ENCODE peak calls at places on chromosomes 12 and 14, in ten cellular contexts. One of them, this sample, is unnamed.

GRCh38 chr12:104213952-104214351 is 1.6 kb upstream of the TXNRD1 start:
- DNase-seq in D341Med: no peak
- DNase-seq in skeletal muscle cell: peak
- DNase-seq in Kasumi-1: no peak
- DNase-seq in heart left ventricle: no peak
- DNase-seq in stimulated activated naive B cell treated with anti-CD40 and anti-IgM and Interleukin-4, amounts not matched to agents 10 μg/mL and 1 μg/mL and 100 μg/mL, for 72 hours: no peak
- DNase-seq in Calu3: no peak
- DNase-seq in suprapubic skin: no peak
- DNase-seq in NT2/D1: no peak
- DNase-seq in activated T-cell treated with anti-CD3 and anti-CD28 coated beads, Interleukin-2, amount 50 U/mL, for 72 hours: no peak
- DNase-seq in this sample: peak

GRCh38 chr12:93597608-93598007 is 25.1 kb downstream of the SOCS2 start:
- DNase-seq in D341Med: no peak
- DNase-seq in skeletal muscle cell: no peak
- DNase-seq in Kasumi-1: no peak
- DNase-seq in heart left ventricle: no peak
- DNase-seq in stimulated activated naive B cell treated with anti-CD40 and anti-IgM and Interleukin-4, amounts not matched to agents 10 μg/mL and 1 μg/mL and 100 μg/mL, for 72 hours: no peak
- DNase-seq in Calu3: no peak
- DNase-seq in suprapubic skin: no peak
- DNase-seq in NT2/D1: no peak
- DNase-seq in activated T-cell treated with anti-CD3 and anti-CD28 coated beads, Interleukin-2, amount 50 U/mL, for 72 hours: no peak
- DNase-seq in this sample: no peak

GRCh38 chr12:102960766-102961487 is 3.5 kb downstream of the ASCL1 start:
- DNase-seq in D341Med: no peak
- DNase-seq in skeletal muscle cell: no peak
- DNase-seq in Kasumi-1: no peak
- DNase-seq in heart left ventricle: no peak
- DNase-seq in stimulated activated naive B cell treated with anti-CD40 and anti-IgM and Interleukin-4, amounts not matched to agents 10 μg/mL and 1 μg/mL and 100 μg/mL, for 72 hours: no peak
- DNase-seq in Calu3: no peak
- DNase-seq in suprapubic skin: no peak
- DNase-seq in NT2/D1: no peak
- DNase-seq in activated T-cell treated with anti-CD3 and anti-CD28 coated beads, Interleukin-2, amount 50 U/mL, for 72 hours: no peak
- DNase-seq in this sample: no peak

GRCh38 chr12:75877588-75878381 is 153.8 kb downstream of the PHLDA1 start:
- DNase-seq in D341Med: peak
- DNase-seq in skeletal muscle cell: no peak
- DNase-seq in Kasumi-1: no peak
- DNase-seq in heart left ventricle: no peak
- DNase-seq in stimulated activated naive B cell treated with anti-CD40 and anti-IgM and Interleukin-4, amounts not matched to agents 10 μg/mL and 1 μg/mL and 100 μg/mL, for 72 hours: no peak
- DNase-seq in Calu3: no peak
- DNase-seq in suprapubic skin: no peak
- DNase-seq in NT2/D1: no peak
- DNase-seq in activated T-cell treated with anti-CD3 and anti-CD28 coated beads, Interleukin-2, amount 50 U/mL, for 72 hours: no peak
- DNase-seq in this sample: no peak

GRCh38 chr12:47754881-47755280 is 3.8 kb downstream of the RAPGEF3 start:
- DNase-seq in D341Med: no peak
- DNase-seq in skeletal muscle cell: no peak
- DNase-seq in Kasumi-1: no peak
- DNase-seq in heart left ventricle: peak
- DNase-seq in stimulated activated naive B cell treated with anti-CD40 and anti-IgM and Interleukin-4, amounts not matched to agents 10 μg/mL and 1 μg/mL and 100 μg/mL, for 72 hours: no peak
- DNase-seq in Calu3: peak
- DNase-seq in suprapubic skin: no peak
- DNase-seq in NT2/D1: no peak
- DNase-seq in activated T-cell treated with anti-CD3 and anti-CD28 coated beads, Interleukin-2, amount 50 U/mL, for 72 hours: no peak
- DNase-seq in this sample: no peak

GRCh38 chr12:90921536-90921935 is 33.4 kb downstream of the CCER1 start:
- DNase-seq in D341Med: no peak
- DNase-seq in skeletal muscle cell: no peak
- DNase-seq in Kasumi-1: no peak
- DNase-seq in heart left ventricle: no peak
- DNase-seq in stimulated activated naive B cell treated with anti-CD40 and anti-IgM and Interleukin-4, amounts not matched to agents 10 μg/mL and 1 μg/mL and 100 μg/mL, for 72 hours: no peak
- DNase-seq in Calu3: no peak
- DNase-seq in suprapubic skin: no peak
- DNase-seq in NT2/D1: no peak
- DNase-seq in activated T-cell treated with anti-CD3 and anti-CD28 coated beads, Interleukin-2, amount 50 U/mL, for 72 hours: no peak
- DNase-seq in this sample: no peak

GRCh38 chr14:34199585-34199984 is 248.7 kb upstream of the EGLN3 start:
- DNase-seq in D341Med: no peak
- DNase-seq in skeletal muscle cell: peak
- DNase-seq in Kasumi-1: no peak
- DNase-seq in heart left ventricle: no peak
- DNase-seq in stimulated activated naive B cell treated with anti-CD40 and anti-IgM and Interleukin-4, amounts not matched to agents 10 μg/mL and 1 μg/mL and 100 μg/mL, for 72 hours: no peak
- DNase-seq in Calu3: no peak
- DNase-seq in suprapubic skin: no peak
- DNase-seq in NT2/D1: no peak
- DNase-seq in activated T-cell treated with anti-CD3 and anti-CD28 coated beads, Interleukin-2, amount 50 U/mL, for 72 hours: peak
- DNase-seq in this sample: peak

GRCh38 chr14:65940056-65940735 is 527.7 kb downstream of the FUT8 start:
- DNase-seq in D341Med: peak
- DNase-seq in skeletal muscle cell: no peak
- DNase-seq in Kasumi-1: peak
- DNase-seq in heart left ventricle: no peak
- DNase-seq in stimulated activated naive B cell treated with anti-CD40 and anti-IgM and Interleukin-4, amounts not matched to agents 10 μg/mL and 1 μg/mL and 100 μg/mL, for 72 hours: no peak
- DNase-seq in Calu3: peak
- DNase-seq in suprapubic skin: no peak
- DNase-seq in NT2/D1: no peak
- DNase-seq in activated T-cell treated with anti-CD3 and anti-CD28 coated beads, Interleukin-2, amount 50 U/mL, for 72 hours: peak
- DNase-seq in this sample: no peak

GRCh38 chr12:60020068-60020467 is 424.2 kb downstream of the SLC16A7 start:
- DNase-seq in D341Med: no peak
- DNase-seq in skeletal muscle cell: no peak
- DNase-seq in Kasumi-1: no peak
- DNase-seq in heart left ventricle: no peak
- DNase-seq in stimulated activated naive B cell treated with anti-CD40 and anti-IgM and Interleukin-4, amounts not matched to agents 10 μg/mL and 1 μg/mL and 100 μg/mL, for 72 hours: no peak
- DNase-seq in Calu3: no peak
- DNase-seq in suprapubic skin: no peak
- DNase-seq in NT2/D1: no peak
- DNase-seq in activated T-cell treated with anti-CD3 and anti-CD28 coated beads, Interleukin-2, amount 50 U/mL, for 72 hours: no peak
- DNase-seq in this sample: no peak

GRCh38 chr14:35261774-35262173 is 30.4 kb upstream of the PSMA6 start:
- DNase-seq in D341Med: no peak
- DNase-seq in skeletal muscle cell: peak
- DNase-seq in Kasumi-1: peak
- DNase-seq in heart left ventricle: no peak
- DNase-seq in stimulated activated naive B cell treated with anti-CD40 and anti-IgM and Interleukin-4, amounts not matched to agents 10 μg/mL and 1 μg/mL and 100 μg/mL, for 72 hours: no peak
- DNase-seq in Calu3: no peak
- DNase-seq in suprapubic skin: no peak
- DNase-seq in NT2/D1: no peak
- DNase-seq in activated T-cell treated with anti-CD3 and anti-CD28 coated beads, Interleukin-2, amount 50 U/mL, for 72 hours: no peak
- DNase-seq in this sample: no peak

GRCh38 chr14:30354439-30354838 is 204.5 kb upstream of the G2E3 start:
- DNase-seq in D341Med: no peak
- DNase-seq in skeletal muscle cell: no peak
- DNase-seq in Kasumi-1: no peak
- DNase-seq in heart left ventricle: no peak
- DNase-seq in stimulated activated naive B cell treated with anti-CD40 and anti-IgM and Interleukin-4, amounts not matched to agents 10 μg/mL and 1 μg/mL and 100 μg/mL, for 72 hours: no peak
- DNase-seq in Calu3: no peak
- DNase-seq in suprapubic skin: no peak
- DNase-seq in NT2/D1: no peak
- DNase-seq in activated T-cell treated with anti-CD3 and anti-CD28 coated beads, Interleukin-2, amount 50 U/mL, for 72 hours: no peak
- DNase-seq in this sample: no peak

GRCh38 chr12:6065872-6066217 is 58.6 kb downstream of the VWF start:
- DNase-seq in D341Med: no peak
- DNase-seq in skeletal muscle cell: no peak
- DNase-seq in Kasumi-1: no peak
- DNase-seq in heart left ventricle: peak
- DNase-seq in stimulated activated naive B cell treated with anti-CD40 and anti-IgM and Interleukin-4, amounts not matched to agents 10 μg/mL and 1 μg/mL and 100 μg/mL, for 72 hours: no peak
- DNase-seq in Calu3: no peak
- DNase-seq in suprapubic skin: no peak
- DNase-seq in NT2/D1: no peak
- DNase-seq in activated T-cell treated with anti-CD3 and anti-CD28 coated beads, Interleukin-2, amount 50 U/mL, for 72 hours: no peak
- DNase-seq in this sample: no peak

GRCh38 chr14:58805057-58805456 is 167.3 kb downstream of the DACT1 start:
- DNase-seq in D341Med: no peak
- DNase-seq in skeletal muscle cell: peak
- DNase-seq in Kasumi-1: no peak
- DNase-seq in heart left ventricle: peak
- DNase-seq in stimulated activated naive B cell treated with anti-CD40 and anti-IgM and Interleukin-4, amounts not matched to agents 10 μg/mL and 1 μg/mL and 100 μg/mL, for 72 hours: no peak
- DNase-seq in Calu3: no peak
- DNase-seq in suprapubic skin: no peak
- DNase-seq in NT2/D1: no peak
- DNase-seq in activated T-cell treated with anti-CD3 and anti-CD28 coated beads, Interleukin-2, amount 50 U/mL, for 72 hours: no peak
- DNase-seq in this sample: no peak

GRCh38 chr14:64857979-64858740 is 21.5 kb downstream of the SPTB start:
- DNase-seq in D341Med: no peak
- DNase-seq in skeletal muscle cell: no peak
- DNase-seq in Kasumi-1: no peak
- DNase-seq in heart left ventricle: no peak
- DNase-seq in stimulated activated naive B cell treated with anti-CD40 and anti-IgM and Interleukin-4, amounts not matched to agents 10 μg/mL and 1 μg/mL and 100 μg/mL, for 72 hours: no peak
- DNase-seq in Calu3: no peak
- DNase-seq in suprapubic skin: no peak
- DNase-seq in NT2/D1: no peak
- DNase-seq in activated T-cell treated with anti-CD3 and anti-CD28 coated beads, Interleukin-2, amount 50 U/mL, for 72 hours: no peak
- DNase-seq in this sample: no peak

GRCh38 chr14:99468081-99468480 is 12.6 kb downstream of the SETD3 start:
- DNase-seq in D341Med: no peak
- DNase-seq in skeletal muscle cell: no peak
- DNase-seq in Kasumi-1: no peak
- DNase-seq in heart left ventricle: no peak
- DNase-seq in stimulated activated naive B cell treated with anti-CD40 and anti-IgM and Interleukin-4, amounts not matched to agents 10 μg/mL and 1 μg/mL and 100 μg/mL, for 72 hours: no peak
- DNase-seq in Calu3: no peak
- DNase-seq in suprapubic skin: no peak
- DNase-seq in NT2/D1: no peak
- DNase-seq in activated T-cell treated with anti-CD3 and anti-CD28 coated beads, Interleukin-2, amount 50 U/mL, for 72 hours: no peak
- DNase-seq in this sample: no peak

GRCh38 chr14:56131004-56131864 is 13.0 kb downstream of the PELI2 start:
- DNase-seq in D341Med: no peak
- DNase-seq in skeletal muscle cell: no peak
- DNase-seq in Kasumi-1: no peak
- DNase-seq in heart left ventricle: no peak
- DNase-seq in stimulated activated naive B cell treated with anti-CD40 and anti-IgM and Interleukin-4, amounts not matched to agents 10 μg/mL and 1 μg/mL and 100 μg/mL, for 72 hours: no peak
- DNase-seq in Calu3: no peak
- DNase-seq in suprapubic skin: no peak
- DNase-seq in NT2/D1: no peak
- DNase-seq in activated T-cell treated with anti-CD3 and anti-CD28 coated beads, Interleukin-2, amount 50 U/mL, for 72 hours: peak
- DNase-seq in this sample: no peak

GRCh38 chr12:89768586-89769482 is 60.2 kb upstream of the ATP2B1 start:
- DNase-seq in D341Med: no peak
- DNase-seq in skeletal muscle cell: peak
- DNase-seq in Kasumi-1: no peak
- DNase-seq in heart left ventricle: no peak
- DNase-seq in stimulated activated naive B cell treated with anti-CD40 and anti-IgM and Interleukin-4, amounts not matched to agents 10 μg/mL and 1 μg/mL and 100 μg/mL, for 72 hours: no peak
- DNase-seq in Calu3: no peak
- DNase-seq in suprapubic skin: no peak
- DNase-seq in NT2/D1: no peak
- DNase-seq in activated T-cell treated with anti-CD3 and anti-CD28 coated beads, Interleukin-2, amount 50 U/mL, for 72 hours: peak
- DNase-seq in this sample: peak

GRCh38 chr14:58639842-58640484 is 2.2 kb downstream of the DACT1 start:
- DNase-seq in D341Med: peak
- DNase-seq in skeletal muscle cell: peak
- DNase-seq in Kasumi-1: peak
- DNase-seq in heart left ventricle: peak
- DNase-seq in stimulated activated naive B cell treated with anti-CD40 and anti-IgM and Interleukin-4, amounts not matched to agents 10 μg/mL and 1 μg/mL and 100 μg/mL, for 72 hours: no peak
- DNase-seq in Calu3: peak
- DNase-seq in suprapubic skin: no peak
- DNase-seq in NT2/D1: no peak
- DNase-seq in activated T-cell treated with anti-CD3 and anti-CD28 coated beads, Interleukin-2, amount 50 U/mL, for 72 hours: no peak
- DNase-seq in this sample: no peak

GRCh38 chr14:77649326-77649725 is 32.9 kb upstream of the SPTLC2 start:
- DNase-seq in D341Med: no peak
- DNase-seq in skeletal muscle cell: no peak
- DNase-seq in Kasumi-1: no peak
- DNase-seq in heart left ventricle: no peak
- DNase-seq in stimulated activated naive B cell treated with anti-CD40 and anti-IgM and Interleukin-4, amounts not matched to agents 10 μg/mL and 1 μg/mL and 100 μg/mL, for 72 hours: no peak
- DNase-seq in Calu3: no peak
- DNase-seq in suprapubic skin: no peak
- DNase-seq in NT2/D1: no peak
- DNase-seq in activated T-cell treated with anti-CD3 and anti-CD28 coated beads, Interleukin-2, amount 50 U/mL, for 72 hours: no peak
- DNase-seq in this sample: no peak

GRCh38 chr12:93571854-93572711 is at the start of gene SOCS2:
- DNase-seq in D341Med: peak
- DNase-seq in skeletal muscle cell: no peak
- DNase-seq in Kasumi-1: no peak
- DNase-seq in heart left ventricle: peak
- DNase-seq in stimulated activated naive B cell treated with anti-CD40 and anti-IgM and Interleukin-4, amounts not matched to agents 10 μg/mL and 1 μg/mL and 100 μg/mL, for 72 hours: peak
- DNase-seq in Calu3: peak
- DNase-seq in suprapubic skin: peak
- DNase-seq in NT2/D1: peak
- DNase-seq in activated T-cell treated with anti-CD3 and anti-CD28 coated beads, Interleukin-2, amount 50 U/mL, for 72 hours: peak
- DNase-seq in this sample: peak

GRCh38 chr14:72889366-72889765 is 4.5 kb downstream of the DPF3 start:
- DNase-seq in D341Med: no peak
- DNase-seq in skeletal muscle cell: no peak
- DNase-seq in Kasumi-1: no peak
- DNase-seq in heart left ventricle: no peak
- DNase-seq in stimulated activated naive B cell treated with anti-CD40 and anti-IgM and Interleukin-4, amounts not matched to agents 10 μg/mL and 1 μg/mL and 100 μg/mL, for 72 hours: no peak
- DNase-seq in Calu3: no peak
- DNase-seq in suprapubic skin: no peak
- DNase-seq in NT2/D1: no peak
- DNase-seq in activated T-cell treated with anti-CD3 and anti-CD28 coated beads, Interleukin-2, amount 50 U/mL, for 72 hours: no peak
- DNase-seq in this sample: no peak

GRCh38 chr12:94718114-94718513 is 67.8 kb upstream of the TMCC3 start:
- DNase-seq in D341Med: no peak
- DNase-seq in skeletal muscle cell: no peak
- DNase-seq in Kasumi-1: no peak
- DNase-seq in heart left ventricle: no peak
- DNase-seq in stimulated activated naive B cell treated with anti-CD40 and anti-IgM and Interleukin-4, amounts not matched to agents 10 μg/mL and 1 μg/mL and 100 μg/mL, for 72 hours: no peak
- DNase-seq in Calu3: no peak
- DNase-seq in suprapubic skin: no peak
- DNase-seq in NT2/D1: no peak
- DNase-seq in activated T-cell treated with anti-CD3 and anti-CD28 coated beads, Interleukin-2, amount 50 U/mL, for 72 hours: no peak
- DNase-seq in this sample: no peak

GRCh38 chr12:110600254-110600653 is 13.7 kb upstream of the TCTN1 start:
- DNase-seq in D341Med: peak
- DNase-seq in skeletal muscle cell: no peak
- DNase-seq in Kasumi-1: peak
- DNase-seq in heart left ventricle: no peak
- DNase-seq in stimulated activated naive B cell treated with anti-CD40 and anti-IgM and Interleukin-4, amounts not matched to agents 10 μg/mL and 1 μg/mL and 100 μg/mL, for 72 hours: no peak
- DNase-seq in Calu3: no peak
- DNase-seq in suprapubic skin: no peak
- DNase-seq in NT2/D1: no peak
- DNase-seq in activated T-cell treated with anti-CD3 and anti-CD28 coated beads, Interleukin-2, amount 50 U/mL, for 72 hours: no peak
- DNase-seq in this sample: peak

GRCh38 chr14:55102141-55102547 is 26.9 kb upstream of the LGALS3 start:
- DNase-seq in D341Med: no peak
- DNase-seq in skeletal muscle cell: peak
- DNase-seq in Kasumi-1: peak
- DNase-seq in heart left ventricle: peak
- DNase-seq in stimulated activated naive B cell treated with anti-CD40 and anti-IgM and Interleukin-4, amounts not matched to agents 10 μg/mL and 1 μg/mL and 100 μg/mL, for 72 hours: peak
- DNase-seq in Calu3: peak
- DNase-seq in suprapubic skin: peak
- DNase-seq in NT2/D1: peak
- DNase-seq in activated T-cell treated with anti-CD3 and anti-CD28 coated beads, Interleukin-2, amount 50 U/mL, for 72 hours: peak
- DNase-seq in this sample: peak

GRCh38 chr14:105021656-105022275 is 883 bp upstream of the CDCA4 start:
- DNase-seq in D341Med: peak
- DNase-seq in skeletal muscle cell: no peak
- DNase-seq in Kasumi-1: peak
- DNase-seq in heart left ventricle: peak
- DNase-seq in stimulated activated naive B cell treated with anti-CD40 and anti-IgM and Interleukin-4, amounts not matched to agents 10 μg/mL and 1 μg/mL and 100 μg/mL, for 72 hours: no peak
- DNase-seq in Calu3: peak
- DNase-seq in suprapubic skin: no peak
- DNase-seq in NT2/D1: peak
- DNase-seq in activated T-cell treated with anti-CD3 and anti-CD28 coated beads, Interleukin-2, amount 50 U/mL, for 72 hours: peak
- DNase-seq in this sample: no peak

GRCh38 chr12:67819902-67820301 is 169.3 kb upstream of the IFNG-AS1 start:
- DNase-seq in D341Med: no peak
- DNase-seq in skeletal muscle cell: no peak
- DNase-seq in Kasumi-1: no peak
- DNase-seq in heart left ventricle: no peak
- DNase-seq in stimulated activated naive B cell treated with anti-CD40 and anti-IgM and Interleukin-4, amounts not matched to agents 10 μg/mL and 1 μg/mL and 100 μg/mL, for 72 hours: no peak
- DNase-seq in Calu3: no peak
- DNase-seq in suprapubic skin: no peak
- DNase-seq in NT2/D1: no peak
- DNase-seq in activated T-cell treated with anti-CD3 and anti-CD28 coated beads, Interleukin-2, amount 50 U/mL, for 72 hours: no peak
- DNase-seq in this sample: no peak

GRCh38 chr12:76190249-76190648 is 105.8 kb upstream of the NAP1L1 start:
- DNase-seq in D341Med: no peak
- DNase-seq in skeletal muscle cell: no peak
- DNase-seq in Kasumi-1: no peak
- DNase-seq in heart left ventricle: no peak
- DNase-seq in stimulated activated naive B cell treated with anti-CD40 and anti-IgM and Interleukin-4, amounts not matched to agents 10 μg/mL and 1 μg/mL and 100 μg/mL, for 72 hours: no peak
- DNase-seq in Calu3: no peak
- DNase-seq in suprapubic skin: no peak
- DNase-seq in NT2/D1: no peak
- DNase-seq in activated T-cell treated with anti-CD3 and anti-CD28 coated beads, Interleukin-2, amount 50 U/mL, for 72 hours: no peak
- DNase-seq in this sample: no peak

GRCh38 chr14:58280954-58281787 is 17.2 kb upstream of the ARID4A start:
- DNase-seq in D341Med: no peak
- DNase-seq in skeletal muscle cell: peak
- DNase-seq in Kasumi-1: peak
- DNase-seq in heart left ventricle: peak
- DNase-seq in stimulated activated naive B cell treated with anti-CD40 and anti-IgM and Interleukin-4, amounts not matched to agents 10 μg/mL and 1 μg/mL and 100 μg/mL, for 72 hours: peak
- DNase-seq in Calu3: peak
- DNase-seq in suprapubic skin: no peak
- DNase-seq in NT2/D1: no peak
- DNase-seq in activated T-cell treated with anti-CD3 and anti-CD28 coated beads, Interleukin-2, amount 50 U/mL, for 72 hours: peak
- DNase-seq in this sample: peak

This sample was measured in SJSA1.